ENCODE peak calls at places on chromosomes 4 and X, in ten cellular contexts. One of them, this sample, is unnamed. For H3K4me1, the result is how much of the 10 kb centered on the place peaks cover.

GRCh38 chrX:39398973-39399268 is 597.7 kb downstream of the MID1IP1 start:
- DNase-seq in SK-N-SH: no peak
- DNase-seq in fibroblast of lung: no peak
- DNase-seq in transverse colon: no peak
- DNase-seq in tibial nerve: no peak
- DNase-seq in prostate gland: no peak
- DNase-seq in astrocyte: no peak
- DNase-seq in heart left ventricle: no peak
- DNase-seq in CD8-positive, alpha-beta T cell: no peak
- DNase-seq in psoas muscle: no peak
- DNase-seq in this sample: no peak

GRCh38 chr4:140719022-140719421 is 37.2 kb downstream of the TBC1D9 start:
- DNase-seq in tibial nerve: no peak
- DNase-seq in heart left ventricle: no peak
- DNase-seq in transverse colon: no peak
- DNase-seq in astrocyte: peak
- DNase-seq in SK-N-SH: no peak
- DNase-seq in prostate gland: no peak
- DNase-seq in psoas muscle: no peak
- DNase-seq in CD8-positive, alpha-beta T cell: no peak
- DNase-seq in fibroblast of lung: peak
- DNase-seq in this sample: no peak

GRCh38 chrX:136523770-136524169 is 8.2 kb upstream of the VGLL1 start:
- DNase-seq in prostate gland: no peak
- DNase-seq in transverse colon: no peak
- DNase-seq in astrocyte: no peak
- DNase-seq in SK-N-SH: no peak
- DNase-seq in fibroblast of lung: no peak
- DNase-seq in tibial nerve: no peak
- DNase-seq in psoas muscle: no peak
- DNase-seq in CD8-positive, alpha-beta T cell: no peak
- DNase-seq in heart left ventricle: no peak
- DNase-seq in this sample: no peak

GRCh38 chr4:164204434-164204833 is 549.5 kb upstream of the SMIM31 start:
- DNase-seq in psoas muscle: no peak
- DNase-seq in astrocyte: peak
- DNase-seq in prostate gland: no peak
- DNase-seq in heart left ventricle: no peak
- DNase-seq in tibial nerve: no peak
- DNase-seq in SK-N-SH: no peak
- DNase-seq in transverse colon: no peak
- DNase-seq in CD8-positive, alpha-beta T cell: no peak
- DNase-seq in fibroblast of lung: peak
- DNase-seq in this sample: no peak

GRCh38 chrX:40912576-40912975 is 172.7 kb upstream of the USP9X start:
- DNase-seq in heart left ventricle: no peak
- DNase-seq in SK-N-SH: no peak
- DNase-seq in transverse colon: no peak
- DNase-seq in astrocyte: no peak
- DNase-seq in tibial nerve: no peak
- DNase-seq in fibroblast of lung: no peak
- DNase-seq in CD8-positive, alpha-beta T cell: no peak
- DNase-seq in psoas muscle: no peak
- DNase-seq in prostate gland: no peak
- DNase-seq in this sample: no peak

GRCh38 chr4:96194993-96195392 is 355.1 kb downstream of the PDHA2 start:
- DNase-seq in prostate gland: no peak
- DNase-seq in transverse colon: no peak
- DNase-seq in tibial nerve: no peak
- DNase-seq in psoas muscle: no peak
- DNase-seq in SK-N-SH: no peak
- DNase-seq in astrocyte: peak
- DNase-seq in CD8-positive, alpha-beta T cell: no peak
- DNase-seq in fibroblast of lung: no peak
- DNase-seq in heart left ventricle: no peak
- DNase-seq in this sample: no peak

GRCh38 chr4:30941641-30942040 is 221.5 kb downstream of the PCDH7 start:
- DNase-seq in astrocyte: no peak
- DNase-seq in fibroblast of lung: no peak
- DNase-seq in transverse colon: no peak
- DNase-seq in heart left ventricle: no peak
- DNase-seq in tibial nerve: no peak
- DNase-seq in prostate gland: no peak
- DNase-seq in SK-N-SH: no peak
- DNase-seq in CD8-positive, alpha-beta T cell: no peak
- DNase-seq in psoas muscle: no peak
- DNase-seq in this sample: no peak

GRCh38 chrX:113741744-113742143 is 842.1 kb upstream of the HTR2C start:
- DNase-seq in psoas muscle: no peak
- DNase-seq in heart left ventricle: no peak
- DNase-seq in astrocyte: peak
- DNase-seq in transverse colon: no peak
- DNase-seq in fibroblast of lung: no peak
- DNase-seq in tibial nerve: no peak
- DNase-seq in prostate gland: peak
- DNase-seq in SK-N-SH: peak
- DNase-seq in CD8-positive, alpha-beta T cell: no peak
- DNase-seq in this sample: no peak

GRCh38 chr4:40579983-40580382 is 49.7 kb downstream of the RBM47 start:
- DNase-seq in fibroblast of lung: peak
- DNase-seq in SK-N-SH: no peak
- DNase-seq in transverse colon: no peak
- DNase-seq in astrocyte: peak
- DNase-seq in CD8-positive, alpha-beta T cell: no peak
- DNase-seq in heart left ventricle: no peak
- DNase-seq in tibial nerve: no peak
- DNase-seq in psoas muscle: no peak
- DNase-seq in prostate gland: no peak
- DNase-seq in this sample: no peak

GRCh38 chr4:109912706-109913621 is at the start of gene EGF:
- DNase-seq in astrocyte: peak
- DNase-seq in prostate gland: no peak
- DNase-seq in psoas muscle: no peak
- DNase-seq in fibroblast of lung: peak
- DNase-seq in tibial nerve: no peak
- DNase-seq in transverse colon: no peak
- DNase-seq in CD8-positive, alpha-beta T cell: no peak
- DNase-seq in SK-N-SH: no peak
- DNase-seq in heart left ventricle: peak
- DNase-seq in this sample: no peak

GRCh38 chr4:184932343-184932742 is 85.9 kb upstream of the HELT start:
- DNase-seq in SK-N-SH: peak
- DNase-seq in CD8-positive, alpha-beta T cell: no peak
- DNase-seq in tibial nerve: no peak
- DNase-seq in heart left ventricle: no peak
- DNase-seq in astrocyte: no peak
- DNase-seq in transverse colon: no peak
- DNase-seq in psoas muscle: no peak
- DNase-seq in fibroblast of lung: no peak
- DNase-seq in prostate gland: no peak
- DNase-seq in this sample: no peak

GRCh38 chr4:100828986-100829685 is 311.3 kb upstream of the EMCN start:
- DNase-seq in fibroblast of lung: no peak
- DNase-seq in SK-N-SH: no peak
- DNase-seq in transverse colon: no peak
- DNase-seq in astrocyte: peak
- DNase-seq in tibial nerve: no peak
- DNase-seq in heart left ventricle: no peak
- DNase-seq in psoas muscle: no peak
- DNase-seq in prostate gland: no peak
- DNase-seq in CD8-positive, alpha-beta T cell: no peak
- DNase-seq in this sample: no peak

GRCh38 chrX:54891573-54891972 is 29.1 kb upstream of the TRO start:
- DNase-seq in psoas muscle: no peak
- DNase-seq in CD8-positive, alpha-beta T cell: peak
- DNase-seq in SK-N-SH: peak
- DNase-seq in prostate gland: peak
- DNase-seq in astrocyte: peak
- DNase-seq in tibial nerve: peak
- DNase-seq in heart left ventricle: peak
- DNase-seq in fibroblast of lung: peak
- DNase-seq in transverse colon: peak
- DNase-seq in this sample: peak

GRCh38 chr4:152359208-152360044 is 176.5 kb downstream of the FBXW7 start:
- DNase-seq in heart left ventricle: no peak
- DNase-seq in SK-N-SH: no peak
- DNase-seq in fibroblast of lung: no peak
- DNase-seq in tibial nerve: no peak
- DNase-seq in transverse colon: no peak
- DNase-seq in CD8-positive, alpha-beta T cell: no peak
- DNase-seq in psoas muscle: no peak
- DNase-seq in astrocyte: no peak
- DNase-seq in prostate gland: no peak
- DNase-seq in this sample: no peak
- H3K4me1 ChIP-seq in heart left ventricle: under half
- H3K4me1 ChIP-seq in SK-N-SH: under half
- H3K4me1 ChIP-seq in fibroblast of lung: under half
- H3K4me1 ChIP-seq in tibial nerve: under half
- H3K4me1 ChIP-seq in transverse colon: under half
- H3K4me1 ChIP-seq in CD8-positive, alpha-beta T cell: under half
- H3K4me1 ChIP-seq in psoas muscle: under half
- H3K4me1 ChIP-seq in astrocyte: under half
- H3K4me1 ChIP-seq in prostate gland: under half
- H3K4me1 ChIP-seq in this sample: under half

DNA sequence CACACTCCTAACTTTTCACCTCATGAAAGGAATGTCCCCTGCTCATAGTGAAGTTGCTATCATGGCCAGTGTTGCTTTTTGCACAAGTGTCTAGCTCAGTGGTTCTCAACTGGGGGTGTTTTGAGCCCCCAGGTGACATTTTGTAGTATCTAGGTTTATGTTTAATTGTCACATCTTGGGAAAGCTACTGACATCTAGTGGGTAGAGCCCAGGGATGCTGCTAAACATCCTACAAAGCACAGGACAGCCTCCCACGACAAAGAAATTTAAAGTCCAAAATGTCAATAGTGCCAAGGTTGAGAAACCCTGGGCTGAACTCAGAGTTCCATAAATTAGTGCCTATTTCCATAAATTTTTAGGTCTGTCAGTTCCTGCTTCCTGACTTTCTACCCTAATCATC is 70.7 kb upstream of the HCCS start:
- DNase-seq in SK-N-SH: no peak
- DNase-seq in heart left ventricle: no peak
- DNase-seq in CD8-positive, alpha-beta T cell: no peak
- DNase-seq in psoas muscle: no peak
- DNase-seq in transverse colon: no peak
- DNase-seq in fibroblast of lung: peak
- DNase-seq in tibial nerve: no peak
- DNase-seq in astrocyte: no peak
- DNase-seq in prostate gland: no peak
- DNase-seq in this sample: no peak
- H3K4me3 ChIP-seq in SK-N-SH: no peak
- H3K4me3 ChIP-seq in heart left ventricle: no peak
- H3K4me3 ChIP-seq in CD8-positive, alpha-beta T cell: no peak
- H3K4me3 ChIP-seq in psoas muscle: no peak
- H3K4me3 ChIP-seq in transverse colon: no peak
- H3K4me3 ChIP-seq in fibroblast of lung: no peak
- H3K4me3 ChIP-seq in tibial nerve: no peak
- H3K4me3 ChIP-seq in astrocyte: no peak
- H3K4me3 ChIP-seq in prostate gland: no peak
- H3K4me3 ChIP-seq in this sample: no peak

DNA sequence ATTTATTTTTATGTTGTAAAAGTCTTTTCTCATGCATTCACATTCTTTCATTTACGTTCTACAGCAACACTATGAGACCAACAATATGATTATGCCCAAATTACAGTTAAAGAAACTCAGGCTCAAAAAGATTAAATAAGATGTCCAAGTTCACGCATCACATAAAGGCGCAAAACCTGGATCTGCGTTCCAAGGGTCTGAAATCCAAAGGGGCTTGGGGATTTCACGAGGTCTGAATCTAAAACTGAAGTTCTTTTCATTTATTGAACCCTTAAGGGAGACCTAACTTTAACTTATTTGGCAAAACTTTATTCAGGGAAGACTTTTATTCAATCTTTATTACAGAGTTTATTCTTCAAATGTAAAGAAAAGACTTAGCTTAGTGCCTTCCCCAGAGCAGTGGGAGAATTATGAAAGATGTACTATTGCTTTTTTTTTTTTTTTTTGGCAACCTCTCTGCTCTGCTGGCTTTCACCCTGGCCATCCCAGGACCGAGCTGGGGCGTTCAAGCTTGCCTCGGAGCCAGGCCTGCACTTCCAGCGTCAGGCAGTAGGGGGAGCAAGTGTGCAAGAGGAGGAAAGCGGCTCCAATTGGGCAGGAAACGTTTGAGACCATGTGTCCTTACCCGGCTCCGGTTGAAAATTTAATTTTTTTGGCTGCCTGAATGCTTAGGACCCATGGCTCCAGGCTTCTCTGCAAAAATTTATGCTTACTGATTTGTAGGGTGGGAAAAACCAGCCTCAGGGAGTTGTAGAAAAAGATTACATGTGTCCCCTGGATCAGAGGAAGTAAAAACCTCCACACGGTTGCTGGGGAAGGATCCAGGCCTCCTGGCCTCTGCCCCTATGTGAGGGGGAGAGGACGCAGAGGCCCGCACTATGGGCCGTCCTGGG is 344.3 kb upstream of the KLF3 start:
- DNase-seq in psoas muscle: peak
- DNase-seq in fibroblast of lung: peak
- DNase-seq in SK-N-SH: peak
- DNase-seq in tibial nerve: peak
- DNase-seq in astrocyte: peak
- DNase-seq in CD8-positive, alpha-beta T cell: peak
- DNase-seq in transverse colon: peak
- DNase-seq in prostate gland: peak
- DNase-seq in heart left ventricle: peak
- DNase-seq in this sample: peak
- H3K27ac ChIP-seq in psoas muscle: peak
- H3K27ac ChIP-seq in fibroblast of lung: peak
- H3K27ac ChIP-seq in SK-N-SH: peak
- H3K27ac ChIP-seq in tibial nerve: peak
- H3K27ac ChIP-seq in astrocyte: peak
- H3K27ac ChIP-seq in CD8-positive, alpha-beta T cell: peak
- H3K27ac ChIP-seq in transverse colon: peak
- H3K27ac ChIP-seq in prostate gland: peak
- H3K27ac ChIP-seq in heart left ventricle: peak
- H3K27ac ChIP-seq in this sample: peak

GRCh38 chr4:4274226-4274625 is 15.7 kb downstream of the LYAR start:
- DNase-seq in heart left ventricle: no peak
- DNase-seq in CD8-positive, alpha-beta T cell: no peak
- DNase-seq in astrocyte: no peak
- DNase-seq in transverse colon: no peak
- DNase-seq in psoas muscle: no peak
- DNase-seq in fibroblast of lung: no peak
- DNase-seq in SK-N-SH: no peak
- DNase-seq in tibial nerve: no peak
- DNase-seq in prostate gland: no peak
- DNase-seq in this sample: no peak

GRCh38 chr4:4281787-4282186 is 8.2 kb downstream of the LYAR start:
- DNase-seq in CD8-positive, alpha-beta T cell: no peak
- DNase-seq in psoas muscle: no peak
- DNase-seq in heart left ventricle: no peak
- DNase-seq in transverse colon: no peak
- DNase-seq in fibroblast of lung: no peak
- DNase-seq in tibial nerve: no peak
- DNase-seq in prostate gland: no peak
- DNase-seq in SK-N-SH: no peak
- DNase-seq in astrocyte: no peak
- DNase-seq in this sample: no peak

GRCh38 chr4:4271912-4272311 is 18.0 kb downstream of the LYAR start:
- DNase-seq in psoas muscle: no peak
- DNase-seq in CD8-positive, alpha-beta T cell: no peak
- DNase-seq in astrocyte: no peak
- DNase-seq in SK-N-SH: peak
- DNase-seq in prostate gland: no peak
- DNase-seq in fibroblast of lung: no peak
- DNase-seq in tibial nerve: no peak
- DNase-seq in transverse colon: no peak
- DNase-seq in heart left ventricle: no peak
- DNase-seq in this sample: no peak

GRCh38 chr4:4277531-4277930 is 12.4 kb downstream of the LYAR start:
- DNase-seq in heart left ventricle: no peak
- DNase-seq in transverse colon: no peak
- DNase-seq in tibial nerve: no peak
- DNase-seq in astrocyte: no peak
- DNase-seq in prostate gland: no peak
- DNase-seq in fibroblast of lung: no peak
- DNase-seq in CD8-positive, alpha-beta T cell: no peak
- DNase-seq in psoas muscle: no peak
- DNase-seq in SK-N-SH: no peak
- DNase-seq in this sample: no peak
- H3K4me1 ChIP-seq in heart left ventricle: under half
- H3K4me1 ChIP-seq in transverse colon: under half
- H3K4me1 ChIP-seq in tibial nerve: under half
- H3K4me1 ChIP-seq in astrocyte: under half
- H3K4me1 ChIP-seq in prostate gland: under half
- H3K4me1 ChIP-seq in fibroblast of lung: under half
- H3K4me1 ChIP-seq in CD8-positive, alpha-beta T cell: under half
- H3K4me1 ChIP-seq in psoas muscle: under half
- H3K4me1 ChIP-seq in SK-N-SH: under half
- H3K4me1 ChIP-seq in this sample: under half